ENCODE peak calls at places on chromosomes 12 and 14, in six cellular contexts. B, E, C, I, L and O are unnamed samples.

GRCh38 chr12:6084261-6084968 is 40.1 kb downstream of the VWF start:
- DNase-seq in I (no peak), B (no peak), C (no peak), E (peak), L (peak), O (peak)

GRCh38 chr12:11794311-11794710 is 144.8 kb downstream of the ETV6 start:
- DNase-seq in E (peak), C (no peak), I (peak), L (no peak), B (peak), O (no peak)

GRCh38 chr12:113221997-113222729 is 899 bp downstream of the TPCN1 start:
- DNase-seq in B (no peak), E (no peak), C (no peak), I (no peak), L (no peak), O (no peak)

GRCh38 chr14:80215081-80215480 is 3.8 kb upstream of the DIO2 start:
- DNase-seq in I (no peak), C (no peak), B (no peak), L (no peak), E (peak), O (no peak)

GRCh38 chr14:105446971-105447370 is 27.3 kb downstream of the MTA1 start:
- DNase-seq in L (no peak), B (no peak), C (no peak), E (no peak), I (no peak), O (no peak)

GRCh38 chr12:32679910-32680217 is 763 bp downstream of the DNM1L start:
- DNase-seq in E (no peak), B (no peak), C (no peak), I (no peak), L (no peak), O (no peak)

GRCh38 chr12:54689984-54690383 is 41.8 kb upstream of the DCD start:
- DNase-seq in I (no peak), B (no peak), C (no peak), E (no peak), L (peak), O (no peak)

GRCh38 chr12:57993834-57994233 is 52.5 kb downstream of the ATP23 start:
- DNase-seq in B (no peak), E (no peak), L (no peak), C (no peak), I (no peak), O (no peak)

GRCh38 chr12:8080131-8080530 is 1.9 kb upstream of the NECAP1 start:
- DNase-seq in L (no peak), B (no peak), I (no peak), E (no peak), C (no peak), O (no peak)

GRCh38 chr12:47547077-47547476 is 158.8 kb downstream of the RPAP3 start:
- DNase-seq in I (no peak), C (no peak), B (no peak), L (peak), E (peak), O (no peak)

GRCh38 chr12:75725505-75726120 is 214.2 kb upstream of the KRR1 start:
- DNase-seq in C (no peak), L (no peak), B (no peak), E (peak), I (no peak), O (no peak)

GRCh38 chr14:63770187-63770807 is 42.4 kb upstream of the SGPP1 start:
- DNase-seq in I (no peak), L (peak), C (no peak), B (peak), E (peak), O (peak)

GRCh38 chr14:92726135-92726932 is 22.1 kb downstream of the LGMN start:
- DNase-seq in E (peak), B (no peak), C (peak), I (peak), L (no peak), O (peak)

GRCh38 chr12:92206596-92206995 is 61.0 kb upstream of the BTG1 start:
- DNase-seq in B (no peak), L (no peak), C (no peak), E (no peak), I (no peak), O (no peak)

GRCh38 chr14:74014299-74014698 is 4.8 kb downstream of the ENTPD5 start:
- DNase-seq in E (no peak), B (no peak), C (no peak), L (no peak), I (no peak), O (peak)

GRCh38 chr12:115687094-115687493 is 590.4 kb downstream of the MED13L start:
- DNase-seq in E (no peak), L (no peak), I (no peak), C (no peak), B (no peak), O (no peak)

GRCh38 chr12:109428038-109428629 is 49.0 kb downstream of the KCTD10 start:
- DNase-seq in B (peak), L (peak), I (peak), E (peak), C (peak), O (peak)

GRCh38 chr14:95480109-95480886 is 36.2 kb downstream of the SYNE3 start:
- DNase-seq in C (peak), I (peak), B (no peak), E (no peak), L (no peak), O (no peak)

GRCh38 chr12:96044017-96044985 is 8.9 kb upstream of the LTA4H start:
- DNase-seq in B (no peak), I (no peak), L (no peak), C (no peak), E (peak), O (no peak)
- H3K27ac ChIP-seq in B (no peak), I (no peak), L (no peak), C (no peak), E (peak), O (no peak)

DNA sequence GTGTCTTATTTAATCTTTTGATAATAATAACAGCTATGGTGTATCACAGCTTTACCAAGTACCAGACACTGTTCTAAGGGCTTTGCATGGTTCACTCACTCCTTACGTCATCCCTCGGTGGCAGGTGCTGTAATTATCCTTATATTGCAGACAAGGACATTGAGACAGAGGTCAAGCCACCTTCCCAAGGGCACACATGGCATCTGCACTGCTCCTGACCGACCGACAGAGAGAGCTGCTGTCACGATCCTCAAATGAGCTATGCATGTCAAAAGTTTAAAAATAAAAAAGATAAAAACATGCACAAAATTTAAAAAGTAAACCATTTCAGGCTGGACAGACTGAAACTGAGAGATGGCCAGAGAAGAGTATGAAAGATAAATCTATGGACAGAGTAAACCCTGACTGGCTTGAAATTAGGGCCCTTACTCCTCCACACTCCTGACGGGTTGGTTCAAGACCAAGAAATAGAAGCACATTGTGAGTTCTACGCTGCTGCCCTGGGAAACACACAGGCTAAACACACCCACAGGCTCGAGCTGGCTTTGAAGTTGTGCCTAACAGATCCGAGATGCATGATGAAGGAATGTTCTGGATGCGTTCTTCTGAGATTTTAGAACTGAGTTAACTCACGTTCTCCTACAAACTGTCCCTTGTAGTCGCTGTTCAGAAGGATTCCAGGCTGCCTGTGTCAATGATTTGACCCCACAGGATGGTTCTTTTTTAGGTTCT is 268.7 kb downstream of the ZFP36L1 start:
- DNase-seq in L (no peak), E (no peak), C (no peak), B (no peak), I (no peak), O (no peak)
- TF ChIP-seq CTCF in L (no peak), E (peak), C (no peak), B (no peak), I (no peak), O (peak)

GRCh38 chr14:59358105-59358504 is 107.1 kb downstream of the GPR135 start:
- DNase-seq in L (peak), B (no peak), C (peak), I (peak), E (peak), O (peak)
- H3K27ac ChIP-seq in L (no peak), B (peak), C (peak), I (peak), E (peak), O (no peak)

GRCh38 chr14:90785474-90785873 is 30.8 kb downstream of the TTC7B start:
- DNase-seq in C (peak), I (no peak), L (no peak), E (peak), B (peak), O (peak)
- TF ChIP-seq CTCF in C (no peak), I (no peak), L (peak), E (no peak), B (peak), O (peak)

GRCh38 chr12:49309361-49309760 is 13.7 kb upstream of the TROAP start:
- DNase-seq in C (no peak), E (no peak), B (no peak), I (no peak), L (no peak), O (no peak)

GRCh38 chr12:49301759-49302158 is 6.8 kb downstream of the PRPH start:
- DNase-seq in L (no peak), E (no peak), B (no peak), I (no peak), C (no peak), O (no peak)

GRCh38 chr12:49305762-49306161 is 10.8 kb downstream of the PRPH start:
- DNase-seq in C (no peak), I (no peak), E (no peak), B (no peak), L (no peak), O (no peak)

GRCh38 chr12:49304161-49304560 is 9.2 kb downstream of the PRPH start:
- DNase-seq in B (no peak), E (peak), C (no peak), L (no peak), I (no peak), O (no peak)
- H3K27ac ChIP-seq in B (no peak), E (no peak), C (no peak), L (no peak), I (no peak), O (no peak)

GRCh38 chr14:68710776-68711175 is 82.1 kb downstream of the ZFP36L1 start:
- DNase-seq in C (no peak), E (no peak), B (no peak), L (no peak), I (no peak), O (no peak)
- TF ChIP-seq CTCF in C (no peak), E (no peak), B (no peak), L (no peak), I (no peak), O (no peak)

DNA sequence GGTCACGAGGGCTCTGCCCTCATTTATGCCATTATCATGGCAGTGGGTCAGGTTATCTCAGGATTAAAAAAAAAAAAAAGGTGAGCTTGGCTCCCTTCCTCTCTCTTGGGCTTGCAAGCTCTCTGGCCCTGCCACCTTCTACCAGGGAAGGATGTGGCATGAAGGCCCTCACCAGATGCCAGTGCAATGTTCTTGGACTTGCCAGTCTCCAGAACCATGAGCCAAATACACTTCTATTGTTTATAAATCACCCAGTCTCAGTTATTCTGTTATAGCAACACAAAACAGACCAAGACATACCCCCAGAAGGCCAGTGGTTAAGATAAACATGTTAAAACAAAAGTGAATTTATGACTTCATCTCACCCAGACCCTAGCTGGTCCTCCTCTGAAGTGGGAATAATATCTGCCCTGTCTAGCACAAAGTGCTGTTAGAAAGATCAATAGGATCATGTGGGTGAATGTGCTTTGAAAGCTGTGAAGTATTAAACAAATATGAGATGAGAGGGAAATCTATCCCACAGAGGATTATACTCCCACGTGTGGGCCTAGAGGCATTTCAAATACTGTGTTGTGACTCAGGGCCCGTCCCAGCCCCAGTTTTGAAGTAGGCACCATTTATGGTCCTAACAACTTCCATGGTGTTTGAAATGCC is 88.6 kb downstream of the NINJ2 start:
- DNase-seq in I (no peak), B (no peak), E (peak), C (no peak), L (no peak), O (no peak)
- H3K27ac ChIP-seq in I (peak), B (no peak), E (no peak), C (peak), L (no peak), O (no peak)

GRCh38 chr14:32224731-32225377 is 21.8 kb upstream of the RNU6-8 start:
- DNase-seq in E (peak), I (peak), C (peak), L (peak), B (peak), O (no peak)
- TF ChIP-seq CTCF in E (peak), I (peak), C (no peak), L (peak), B (peak), O (no peak)